ENCODE peak calls at places on chromosomes 12 and 14, in six cellular contexts. One of them, this sample, is unnamed.

GRCh38 chr14:93936245-93936644 is 9.1 kb downstream of the FAM181A start:
- DNase-seq in CD8-positive, alpha-beta memory T cell: no peak
- DNase-seq in activated CD4-positive, alpha-beta T cell treated with anti-CD3 and anti-CD28 coated beads, Interleukin-2, amount 10 ng/mL, durations not matched to agents 7 days and 5 days: peak
- DNase-seq in endodermal cell: peak
- DNase-seq in T1000: no peak
- DNase-seq in left ventricle myocardium inferior: no peak
- DNase-seq in this sample: no peak

GRCh38 chr12:57888407-57889157 is 42.1 kb upstream of the CTDSP2 start:
- DNase-seq in endodermal cell: peak
- DNase-seq in left ventricle myocardium inferior: peak
- DNase-seq in CD8-positive, alpha-beta memory T cell: no peak
- DNase-seq in activated CD4-positive, alpha-beta T cell treated with anti-CD3 and anti-CD28 coated beads, Interleukin-2, amount 10 ng/mL, durations not matched to agents 7 days and 5 days: peak
- DNase-seq in T1000: peak
- DNase-seq in this sample: peak

GRCh38 chr12:99092100-99092851 is 447.2 kb downstream of the APAF1 start:
- DNase-seq in CD8-positive, alpha-beta memory T cell: no peak
- DNase-seq in endodermal cell: no peak
- DNase-seq in T1000: no peak
- DNase-seq in left ventricle myocardium inferior: no peak
- DNase-seq in activated CD4-positive, alpha-beta T cell treated with anti-CD3 and anti-CD28 coated beads, Interleukin-2, amount 10 ng/mL, durations not matched to agents 7 days and 5 days: no peak
- DNase-seq in this sample: no peak

GRCh38 chr12:94553130-94553519 is 93.5 kb upstream of the CEP83 start:
- DNase-seq in endodermal cell: peak
- DNase-seq in CD8-positive, alpha-beta memory T cell: no peak
- DNase-seq in activated CD4-positive, alpha-beta T cell treated with anti-CD3 and anti-CD28 coated beads, Interleukin-2, amount 10 ng/mL, durations not matched to agents 7 days and 5 days: no peak
- DNase-seq in T1000: peak
- DNase-seq in left ventricle myocardium inferior: no peak
- DNase-seq in this sample: no peak

GRCh38 chr14:91372680-91373495 is 44.7 kb downstream of the CCDC88C start:
- DNase-seq in left ventricle myocardium inferior: no peak
- DNase-seq in endodermal cell: no peak
- DNase-seq in activated CD4-positive, alpha-beta T cell treated with anti-CD3 and anti-CD28 coated beads, Interleukin-2, amount 10 ng/mL, durations not matched to agents 7 days and 5 days: peak
- DNase-seq in T1000: no peak
- DNase-seq in CD8-positive, alpha-beta memory T cell: peak
- DNase-seq in this sample: peak

GRCh38 chr12:13452955-13453570 is 256.5 kb downstream of the EMP1 start:
- DNase-seq in endodermal cell: no peak
- DNase-seq in left ventricle myocardium inferior: no peak
- DNase-seq in T1000: no peak
- DNase-seq in CD8-positive, alpha-beta memory T cell: no peak
- DNase-seq in activated CD4-positive, alpha-beta T cell treated with anti-CD3 and anti-CD28 coated beads, Interleukin-2, amount 10 ng/mL, durations not matched to agents 7 days and 5 days: no peak
- DNase-seq in this sample: peak

GRCh38 chr14:70782361-70782760 is 27.0 kb downstream of the MAP3K9 start:
- DNase-seq in T1000: peak
- DNase-seq in left ventricle myocardium inferior: no peak
- DNase-seq in endodermal cell: no peak
- DNase-seq in activated CD4-positive, alpha-beta T cell treated with anti-CD3 and anti-CD28 coated beads, Interleukin-2, amount 10 ng/mL, durations not matched to agents 7 days and 5 days: peak
- DNase-seq in CD8-positive, alpha-beta memory T cell: no peak
- DNase-seq in this sample: no peak

GRCh38 chr14:57391609-57392195 is 1.3 kb downstream of the NAA30 start:
- DNase-seq in T1000: no peak
- DNase-seq in activated CD4-positive, alpha-beta T cell treated with anti-CD3 and anti-CD28 coated beads, Interleukin-2, amount 10 ng/mL, durations not matched to agents 7 days and 5 days: no peak
- DNase-seq in left ventricle myocardium inferior: no peak
- DNase-seq in CD8-positive, alpha-beta memory T cell: no peak
- DNase-seq in endodermal cell: no peak
- DNase-seq in this sample: no peak

GRCh38 chr12:66960704-66961690 is 282.1 kb upstream of the GRIP1 start:
- DNase-seq in CD8-positive, alpha-beta memory T cell: no peak
- DNase-seq in T1000: no peak
- DNase-seq in left ventricle myocardium inferior: no peak
- DNase-seq in endodermal cell: no peak
- DNase-seq in activated CD4-positive, alpha-beta T cell treated with anti-CD3 and anti-CD28 coated beads, Interleukin-2, amount 10 ng/mL, durations not matched to agents 7 days and 5 days: no peak
- DNase-seq in this sample: no peak

GRCh38 chr12:65934480-65935115 is 110.3 kb downstream of the HMGA2 start:
- DNase-seq in CD8-positive, alpha-beta memory T cell: no peak
- DNase-seq in left ventricle myocardium inferior: no peak
- DNase-seq in activated CD4-positive, alpha-beta T cell treated with anti-CD3 and anti-CD28 coated beads, Interleukin-2, amount 10 ng/mL, durations not matched to agents 7 days and 5 days: no peak
- DNase-seq in endodermal cell: peak
- DNase-seq in T1000: no peak
- DNase-seq in this sample: no peak

GRCh38 chr14:89252887-89253532 is 164.0 kb downstream of the FOXN3 start:
- DNase-seq in activated CD4-positive, alpha-beta T cell treated with anti-CD3 and anti-CD28 coated beads, Interleukin-2, amount 10 ng/mL, durations not matched to agents 7 days and 5 days: no peak
- DNase-seq in CD8-positive, alpha-beta memory T cell: no peak
- DNase-seq in T1000: no peak
- DNase-seq in left ventricle myocardium inferior: no peak
- DNase-seq in endodermal cell: peak
- DNase-seq in this sample: no peak

GRCh38 chr12:55743131-55743921 is 404 bp downstream of the GDF11 start:
- DNase-seq in CD8-positive, alpha-beta memory T cell: peak
- DNase-seq in left ventricle myocardium inferior: peak
- DNase-seq in T1000: peak
- DNase-seq in endodermal cell: peak
- DNase-seq in activated CD4-positive, alpha-beta T cell treated with anti-CD3 and anti-CD28 coated beads, Interleukin-2, amount 10 ng/mL, durations not matched to agents 7 days and 5 days: peak
- DNase-seq in this sample: peak

GRCh38 chr14:91115986-91116385 is 2.1 kb downstream of the DGLUCY start:
- DNase-seq in endodermal cell: no peak
- DNase-seq in T1000: no peak
- DNase-seq in CD8-positive, alpha-beta memory T cell: no peak
- DNase-seq in left ventricle myocardium inferior: no peak
- DNase-seq in activated CD4-positive, alpha-beta T cell treated with anti-CD3 and anti-CD28 coated beads, Interleukin-2, amount 10 ng/mL, durations not matched to agents 7 days and 5 days: no peak
- DNase-seq in this sample: no peak

GRCh38 chr12:124465473-124465872 is 101.9 kb downstream of the NCOR2 start:
- DNase-seq in left ventricle myocardium inferior: no peak
- DNase-seq in activated CD4-positive, alpha-beta T cell treated with anti-CD3 and anti-CD28 coated beads, Interleukin-2, amount 10 ng/mL, durations not matched to agents 7 days and 5 days: no peak
- DNase-seq in endodermal cell: no peak
- DNase-seq in CD8-positive, alpha-beta memory T cell: no peak
- DNase-seq in T1000: no peak
- DNase-seq in this sample: no peak

GRCh38 chr12:132373967-132374820 is 44.8 kb upstream of the GALNT9 start:
- DNase-seq in left ventricle myocardium inferior: peak
- DNase-seq in endodermal cell: no peak
- DNase-seq in activated CD4-positive, alpha-beta T cell treated with anti-CD3 and anti-CD28 coated beads, Interleukin-2, amount 10 ng/mL, durations not matched to agents 7 days and 5 days: no peak
- DNase-seq in CD8-positive, alpha-beta memory T cell: no peak
- DNase-seq in T1000: no peak
- DNase-seq in this sample: no peak

GRCh38 chr14:106489112-106489881 is 962.9 kb downstream of the TMEM121 start:
- DNase-seq in activated CD4-positive, alpha-beta T cell treated with anti-CD3 and anti-CD28 coated beads, Interleukin-2, amount 10 ng/mL, durations not matched to agents 7 days and 5 days: no peak
- DNase-seq in CD8-positive, alpha-beta memory T cell: no peak
- DNase-seq in left ventricle myocardium inferior: no peak
- DNase-seq in endodermal cell: no peak
- DNase-seq in T1000: no peak
- DNase-seq in this sample: no peak

GRCh38 chr14:101509730-101510371 is 51.4 kb upstream of the DIO3 start:
- DNase-seq in left ventricle myocardium inferior: peak
- DNase-seq in CD8-positive, alpha-beta memory T cell: no peak
- DNase-seq in activated CD4-positive, alpha-beta T cell treated with anti-CD3 and anti-CD28 coated beads, Interleukin-2, amount 10 ng/mL, durations not matched to agents 7 days and 5 days: no peak
- DNase-seq in endodermal cell: no peak
- DNase-seq in T1000: no peak
- DNase-seq in this sample: no peak

GRCh38 chr14:91323671-91324605 is 79.4 kb upstream of the GPR68 start:
- DNase-seq in CD8-positive, alpha-beta memory T cell: peak
- DNase-seq in left ventricle myocardium inferior: peak
- DNase-seq in endodermal cell: peak
- DNase-seq in T1000: peak
- DNase-seq in activated CD4-positive, alpha-beta T cell treated with anti-CD3 and anti-CD28 coated beads, Interleukin-2, amount 10 ng/mL, durations not matched to agents 7 days and 5 days: peak
- DNase-seq in this sample: peak

GRCh38 chr14:95759952-95760351 is 46.0 kb upstream of the TCL1A start:
- DNase-seq in endodermal cell: no peak
- DNase-seq in CD8-positive, alpha-beta memory T cell: no peak
- DNase-seq in left ventricle myocardium inferior: no peak
- DNase-seq in T1000: no peak
- DNase-seq in activated CD4-positive, alpha-beta T cell treated with anti-CD3 and anti-CD28 coated beads, Interleukin-2, amount 10 ng/mL, durations not matched to agents 7 days and 5 days: no peak
- DNase-seq in this sample: no peak

GRCh38 chr12:94571556-94571955 is 78.8 kb downstream of the TMCC3 start:
- DNase-seq in activated CD4-positive, alpha-beta T cell treated with anti-CD3 and anti-CD28 coated beads, Interleukin-2, amount 10 ng/mL, durations not matched to agents 7 days and 5 days: no peak
- DNase-seq in left ventricle myocardium inferior: no peak
- DNase-seq in endodermal cell: peak
- DNase-seq in T1000: peak
- DNase-seq in CD8-positive, alpha-beta memory T cell: no peak
- DNase-seq in this sample: no peak

GRCh38 chr12:116171549-116171948 is 105.9 kb downstream of the MED13L start:
- DNase-seq in endodermal cell: no peak
- DNase-seq in CD8-positive, alpha-beta memory T cell: no peak
- DNase-seq in T1000: no peak
- DNase-seq in activated CD4-positive, alpha-beta T cell treated with anti-CD3 and anti-CD28 coated beads, Interleukin-2, amount 10 ng/mL, durations not matched to agents 7 days and 5 days: no peak
- DNase-seq in left ventricle myocardium inferior: no peak
- DNase-seq in this sample: no peak

GRCh38 chr14:54025661-54026060 is 69.0 kb upstream of the BMP4 start:
- DNase-seq in left ventricle myocardium inferior: no peak
- DNase-seq in T1000: no peak
- DNase-seq in CD8-positive, alpha-beta memory T cell: no peak
- DNase-seq in activated CD4-positive, alpha-beta T cell treated with anti-CD3 and anti-CD28 coated beads, Interleukin-2, amount 10 ng/mL, durations not matched to agents 7 days and 5 days: no peak
- DNase-seq in endodermal cell: no peak
- DNase-seq in this sample: no peak

GRCh38 chr12:13222076-13222475 is 25.6 kb downstream of the EMP1 start:
- DNase-seq in T1000: no peak
- DNase-seq in CD8-positive, alpha-beta memory T cell: no peak
- DNase-seq in left ventricle myocardium inferior: no peak
- DNase-seq in activated CD4-positive, alpha-beta T cell treated with anti-CD3 and anti-CD28 coated beads, Interleukin-2, amount 10 ng/mL, durations not matched to agents 7 days and 5 days: no peak
- DNase-seq in endodermal cell: peak
- DNase-seq in this sample: no peak

GRCh38 chr14:54253195-54253947 is 143.4 kb upstream of the CDKN3 start:
- DNase-seq in activated CD4-positive, alpha-beta T cell treated with anti-CD3 and anti-CD28 coated beads, Interleukin-2, amount 10 ng/mL, durations not matched to agents 7 days and 5 days: no peak
- DNase-seq in endodermal cell: no peak
- DNase-seq in CD8-positive, alpha-beta memory T cell: no peak
- DNase-seq in T1000: peak
- DNase-seq in left ventricle myocardium inferior: no peak
- DNase-seq in this sample: no peak

GRCh38 chr12:110314308-110314707 is 33.3 kb downstream of the ATP2A2 start:
- DNase-seq in activated CD4-positive, alpha-beta T cell treated with anti-CD3 and anti-CD28 coated beads, Interleukin-2, amount 10 ng/mL, durations not matched to agents 7 days and 5 days: no peak
- DNase-seq in left ventricle myocardium inferior: no peak
- DNase-seq in T1000: no peak
- DNase-seq in endodermal cell: no peak
- DNase-seq in CD8-positive, alpha-beta memory T cell: no peak
- DNase-seq in this sample: no peak

GRCh38 chr14:103109789-103110415 is 13.4 kb upstream of the TNFAIP2 start:
- DNase-seq in endodermal cell: peak
- DNase-seq in activated CD4-positive, alpha-beta T cell treated with anti-CD3 and anti-CD28 coated beads, Interleukin-2, amount 10 ng/mL, durations not matched to agents 7 days and 5 days: no peak
- DNase-seq in T1000: peak
- DNase-seq in left ventricle myocardium inferior: no peak
- DNase-seq in CD8-positive, alpha-beta memory T cell: no peak
- DNase-seq in this sample: no peak

GRCh38 chr14:37842106-37842505 is 246.7 kb downstream of the TTC6 start:
- DNase-seq in left ventricle myocardium inferior: no peak
- DNase-seq in endodermal cell: no peak
- DNase-seq in activated CD4-positive, alpha-beta T cell treated with anti-CD3 and anti-CD28 coated beads, Interleukin-2, amount 10 ng/mL, durations not matched to agents 7 days and 5 days: no peak
- DNase-seq in T1000: no peak
- DNase-seq in CD8-positive, alpha-beta memory T cell: no peak
- DNase-seq in this sample: no peak

GRCh38 chr14:95515080-95515489 is 1.4 kb downstream of the SYNE3 start:
- DNase-seq in CD8-positive, alpha-beta memory T cell: no peak
- DNase-seq in endodermal cell: peak
- DNase-seq in activated CD4-positive, alpha-beta T cell treated with anti-CD3 and anti-CD28 coated beads, Interleukin-2, amount 10 ng/mL, durations not matched to agents 7 days and 5 days: no peak
- DNase-seq in T1000: peak
- DNase-seq in left ventricle myocardium inferior: peak
- DNase-seq in this sample: peak

GRCh38 chr12:94172031-94172430 is 23.7 kb downstream of the PLXNC1 start:
- DNase-seq in activated CD4-positive, alpha-beta T cell treated with anti-CD3 and anti-CD28 coated beads, Interleukin-2, amount 10 ng/mL, durations not matched to agents 7 days and 5 days: peak
- DNase-seq in CD8-positive, alpha-beta memory T cell: no peak
- DNase-seq in T1000: no peak
- DNase-seq in endodermal cell: no peak
- DNase-seq in left ventricle myocardium inferior: no peak
- DNase-seq in this sample: no peak

GRCh38 chr12:124904306-124905098 is 9.9 kb downstream of the UBC start:
- DNase-seq in endodermal cell: peak
- DNase-seq in T1000: peak
- DNase-seq in left ventricle myocardium inferior: peak
- DNase-seq in activated CD4-positive, alpha-beta T cell treated with anti-CD3 and anti-CD28 coated beads, Interleukin-2, amount 10 ng/mL, durations not matched to agents 7 days and 5 days: no peak
- DNase-seq in CD8-positive, alpha-beta memory T cell: no peak
- DNase-seq in this sample: no peak

GRCh38 chr12:48937170-48937569 is 11.9 kb upstream of the FKBP11 start:
- DNase-seq in activated CD4-positive, alpha-beta T cell treated with anti-CD3 and anti-CD28 coated beads, Interleukin-2, amount 10 ng/mL, durations not matched to agents 7 days and 5 days: no peak
- DNase-seq in T1000: no peak
- DNase-seq in CD8-positive, alpha-beta memory T cell: no peak
- DNase-seq in endodermal cell: peak
- DNase-seq in left ventricle myocardium inferior: no peak
- DNase-seq in this sample: no peak

This sample was measured in NCI-H187.